ENCODE peak calls at places on chromosomes 4 and X, in five cellular contexts. One of them, this sample, is unnamed.

GRCh38 chr4:70583952-70584834 is 7.9 kb upstream of the AMBN start:
- DNase-seq in stimulated activated CD4-positive, alpha-beta T cell treated with anti-CD3 and anti-CD28 coated beads, Interleukin-2, amount 100 ng/mL, for 24 hours: no peak
- DNase-seq in fibroblast of lung: no peak
- DNase-seq in spleen: no peak
- DNase-seq in body of pancreas: peak
- DNase-seq in this sample: peak

GRCh38 chrX:329291-329910 is 10.8 kb upstream of the GTPBP6 start:
- DNase-seq in stimulated activated CD4-positive, alpha-beta T cell treated with anti-CD3 and anti-CD28 coated beads, Interleukin-2, amount 100 ng/mL, for 24 hours: no peak
- DNase-seq in fibroblast of lung: no peak
- DNase-seq in spleen: peak
- DNase-seq in body of pancreas: no peak
- DNase-seq in this sample: no peak

GRCh38 chr4:8269535-8270417 is at the start of gene HTRA3:
- DNase-seq in stimulated activated CD4-positive, alpha-beta T cell treated with anti-CD3 and anti-CD28 coated beads, Interleukin-2, amount 100 ng/mL, for 24 hours: peak
- DNase-seq in fibroblast of lung: peak
- DNase-seq in spleen: no peak
- DNase-seq in body of pancreas: no peak
- DNase-seq in this sample: no peak

GRCh38 chrX:53435997-53436396 is 1.8 kb upstream of the HSD17B10 start:
- DNase-seq in stimulated activated CD4-positive, alpha-beta T cell treated with anti-CD3 and anti-CD28 coated beads, Interleukin-2, amount 100 ng/mL, for 24 hours: peak
- DNase-seq in fibroblast of lung: peak
- DNase-seq in spleen: peak
- DNase-seq in body of pancreas: peak
- DNase-seq in this sample: no peak

GRCh38 chr4:92198711-92199110 is 105.1 kb upstream of the GRID2 start:
- DNase-seq in stimulated activated CD4-positive, alpha-beta T cell treated with anti-CD3 and anti-CD28 coated beads, Interleukin-2, amount 100 ng/mL, for 24 hours: no peak
- DNase-seq in fibroblast of lung: peak
- DNase-seq in spleen: no peak
- DNase-seq in body of pancreas: no peak
- DNase-seq in this sample: no peak

GRCh38 chrX:10725071-10725470 is 104.7 kb upstream of the MID1 start:
- DNase-seq in stimulated activated CD4-positive, alpha-beta T cell treated with anti-CD3 and anti-CD28 coated beads, Interleukin-2, amount 100 ng/mL, for 24 hours: no peak
- DNase-seq in fibroblast of lung: no peak
- DNase-seq in spleen: no peak
- DNase-seq in body of pancreas: no peak
- DNase-seq in this sample: no peak

GRCh38 chr4:73451404-73451803 is 15.4 kb downstream of the AFP start:
- DNase-seq in stimulated activated CD4-positive, alpha-beta T cell treated with anti-CD3 and anti-CD28 coated beads, Interleukin-2, amount 100 ng/mL, for 24 hours: no peak
- DNase-seq in fibroblast of lung: peak
- DNase-seq in spleen: no peak
- DNase-seq in body of pancreas: peak
- DNase-seq in this sample: no peak

GRCh38 chr4:2489841-2490552 is 21.1 kb downstream of the RNF4 start:
- DNase-seq in stimulated activated CD4-positive, alpha-beta T cell treated with anti-CD3 and anti-CD28 coated beads, Interleukin-2, amount 100 ng/mL, for 24 hours: no peak
- DNase-seq in fibroblast of lung: no peak
- DNase-seq in spleen: no peak
- DNase-seq in body of pancreas: no peak
- DNase-seq in this sample: no peak

GRCh38 chrX:17376381-17377046 is 1.5 kb downstream of the NHS start:
- DNase-seq in stimulated activated CD4-positive, alpha-beta T cell treated with anti-CD3 and anti-CD28 coated beads, Interleukin-2, amount 100 ng/mL, for 24 hours: peak
- DNase-seq in fibroblast of lung: peak
- DNase-seq in spleen: peak
- DNase-seq in body of pancreas: no peak
- DNase-seq in this sample: no peak

GRCh38 chr4:126738926-126739325 is 893.8 kb upstream of the INTU start:
- DNase-seq in stimulated activated CD4-positive, alpha-beta T cell treated with anti-CD3 and anti-CD28 coated beads, Interleukin-2, amount 100 ng/mL, for 24 hours: no peak
- DNase-seq in fibroblast of lung: peak
- DNase-seq in spleen: no peak
- DNase-seq in body of pancreas: no peak
- DNase-seq in this sample: no peak

GRCh38 chr4:140044314-140044991 is 109.5 kb downstream of the MAML3 start:
- DNase-seq in stimulated activated CD4-positive, alpha-beta T cell treated with anti-CD3 and anti-CD28 coated beads, Interleukin-2, amount 100 ng/mL, for 24 hours: no peak
- DNase-seq in fibroblast of lung: no peak
- DNase-seq in spleen: no peak
- DNase-seq in body of pancreas: no peak
- DNase-seq in this sample: no peak

GRCh38 chrX:71533850-71534515 is 1.1 kb downstream of the OGT start:
- DNase-seq in stimulated activated CD4-positive, alpha-beta T cell treated with anti-CD3 and anti-CD28 coated beads, Interleukin-2, amount 100 ng/mL, for 24 hours: peak
- DNase-seq in fibroblast of lung: peak
- DNase-seq in spleen: peak
- DNase-seq in body of pancreas: peak
- DNase-seq in this sample: no peak

GRCh38 chrX:77502951-77503525 is 55.8 kb downstream of the FGF16 start:
- DNase-seq in stimulated activated CD4-positive, alpha-beta T cell treated with anti-CD3 and anti-CD28 coated beads, Interleukin-2, amount 100 ng/mL, for 24 hours: no peak
- DNase-seq in fibroblast of lung: no peak
- DNase-seq in spleen: no peak
- DNase-seq in body of pancreas: no peak
- DNase-seq in this sample: no peak

GRCh38 chr4:761086-761485 is 55.5 kb downstream of the PCGF3 start:
- DNase-seq in stimulated activated CD4-positive, alpha-beta T cell treated with anti-CD3 and anti-CD28 coated beads, Interleukin-2, amount 100 ng/mL, for 24 hours: no peak
- DNase-seq in fibroblast of lung: no peak
- DNase-seq in spleen: no peak
- DNase-seq in body of pancreas: no peak
- DNase-seq in this sample: no peak

GRCh38 chr4:158783775-158784174 is 14.9 kb downstream of the FNIP2 start:
- DNase-seq in stimulated activated CD4-positive, alpha-beta T cell treated with anti-CD3 and anti-CD28 coated beads, Interleukin-2, amount 100 ng/mL, for 24 hours: no peak
- DNase-seq in fibroblast of lung: peak
- DNase-seq in spleen: no peak
- DNase-seq in body of pancreas: no peak
- DNase-seq in this sample: peak

GRCh38 chr4:167897116-167897515 is 195.2 kb upstream of the ANXA10 start:
- DNase-seq in stimulated activated CD4-positive, alpha-beta T cell treated with anti-CD3 and anti-CD28 coated beads, Interleukin-2, amount 100 ng/mL, for 24 hours: no peak
- DNase-seq in fibroblast of lung: peak
- DNase-seq in spleen: no peak
- DNase-seq in body of pancreas: no peak
- DNase-seq in this sample: no peak

GRCh38 chr4:143248827-143249226 is 64.1 kb downstream of the USP38 start:
- DNase-seq in stimulated activated CD4-positive, alpha-beta T cell treated with anti-CD3 and anti-CD28 coated beads, Interleukin-2, amount 100 ng/mL, for 24 hours: no peak
- DNase-seq in fibroblast of lung: no peak
- DNase-seq in spleen: no peak
- DNase-seq in body of pancreas: no peak
- DNase-seq in this sample: no peak

GRCh38 chrX:106940068-106940467 is 19.9 kb downstream of the CLDN2 start:
- DNase-seq in stimulated activated CD4-positive, alpha-beta T cell treated with anti-CD3 and anti-CD28 coated beads, Interleukin-2, amount 100 ng/mL, for 24 hours: no peak
- DNase-seq in fibroblast of lung: no peak
- DNase-seq in spleen: no peak
- DNase-seq in body of pancreas: no peak
- DNase-seq in this sample: no peak

GRCh38 chr4:184937745-184938144 is 80.5 kb upstream of the HELT start:
- DNase-seq in stimulated activated CD4-positive, alpha-beta T cell treated with anti-CD3 and anti-CD28 coated beads, Interleukin-2, amount 100 ng/mL, for 24 hours: no peak
- DNase-seq in fibroblast of lung: no peak
- DNase-seq in spleen: no peak
- DNase-seq in body of pancreas: peak
- DNase-seq in this sample: no peak

GRCh38 chr4:125316781-125317525 is 2.2 kb downstream of the FAT4 start:
- DNase-seq in stimulated activated CD4-positive, alpha-beta T cell treated with anti-CD3 and anti-CD28 coated beads, Interleukin-2, amount 100 ng/mL, for 24 hours: peak
- DNase-seq in fibroblast of lung: peak
- DNase-seq in spleen: peak
- DNase-seq in body of pancreas: no peak
- DNase-seq in this sample: no peak

GRCh38 chrX:48487362-48487785 is 11.4 kb downstream of the FTSJ1 start:
- DNase-seq in stimulated activated CD4-positive, alpha-beta T cell treated with anti-CD3 and anti-CD28 coated beads, Interleukin-2, amount 100 ng/mL, for 24 hours: no peak
- DNase-seq in fibroblast of lung: peak
- DNase-seq in spleen: peak
- DNase-seq in body of pancreas: no peak
- DNase-seq in this sample: peak

This sample was measured in kidney glomerular epithelial cell.